ENCODE peak calls at places on chromosomes 11 and 22, in six cellular contexts. Z is activated gamma-delta T cell treated with anti-CD3 and anti-CD28 coated beads, Interleukin-2, amount 50 U/mL, for 16 hours; W is adrenal gland; P is RPMI7951; S is NCI-H460; L is T-helper 1 cell. U is an unnamed sample.
A peak's percentile ranks its signal among the peaks of the same experiment; 100 is the strongest.

GRCh38 chr11:109432105-109432504 is 10.1 kb downstream of the C11orf87 start:
- DNase-seq in Z (no peak), W (no peak), P (no peak), S (no peak), L (no peak), U (no peak)

GRCh38 chr11:80598905-80599304 is 1158.1 kb upstream of the TENM4 start:
- DNase-seq in Z (no peak), W (no peak), P (no peak), S (no peak), L (no peak), U (no peak)

GRCh38 chr11:95245038-95245437 is 14.0 kb upstream of the SESN3 start:
- DNase-seq in Z (no peak), W (no peak), P (peak; percentile 3), S (no peak), L (no peak), U (peak; percentile 69)

GRCh38 chr11:59676205-59676604 is 7.4 kb upstream of the PATL1 start:
- DNase-seq in Z (no peak), W (no peak), P (no peak), S (no peak), L (no peak), U (no peak)

GRCh38 chr11:59267738-59268475 is 55.2 kb upstream of the MPEG1 start:
- DNase-seq in Z (no peak), W (no peak), P (no peak), S (no peak), L (no peak), U (peak; percentile 53)

GRCh38 chr11:67304511-67305113 is 1.3 kb downstream of the SSH3 start:
- DNase-seq in Z (no peak), W (no peak), P (no peak), S (no peak), L (no peak), U (no peak)

GRCh38 chr22:47039356-47039755 is 276.9 kb downstream of the TBC1D22A start:
- DNase-seq in Z (no peak), W (no peak), P (no peak), S (no peak), L (no peak), U (no peak)

GRCh38 chr11:44743326-44743725 is 16.6 kb downstream of the TSPAN18 start:
- DNase-seq in Z (no peak), W (no peak), P (no peak), S (no peak), L (no peak), U (no peak)

GRCh38 chr11:126669416-126669815 is 313.9 kb downstream of the ST3GAL4 start:
- DNase-seq in Z (no peak), W (no peak), P (no peak), S (no peak), L (no peak), U (no peak)

GRCh38 chr11:69475141-69475865 is 6.2 kb upstream of the LINC01488 start:
- DNase-seq in Z (no peak), W (no peak), P (no peak), S (no peak), L (no peak), U (no peak)

GRCh38 chr22:50672471-50673230 is at the start of gene SHANK3:
- DNase-seq in Z (no peak), W (peak; percentile 57), P (no peak), S (no peak), L (no peak), U (no peak)

GRCh38 chr11:119188887-119189286 is 3.6 kb downstream of the NHERF4 start:
- DNase-seq in Z (no peak), W (no peak), P (no peak), S (no peak), L (no peak), U (no peak)

GRCh38 chr11:116078101-116078561 is 573.9 kb upstream of the CADM1 start:
- DNase-seq in Z (no peak), W (no peak), P (peak; percentile 40), S (no peak), L (no peak), U (no peak)

GRCh38 chr22:50531546-50532352 is 1.9 kb upstream of the TYMP start:
- DNase-seq in Z (no peak), W (peak; percentile 82), P (peak; percentile 72), S (no peak), L (peak; percentile 86), U (peak; percentile 81)

U was measured in CD14-positive monocyte.